ENCODE peak calls at places on chromosomes 2 and 18, in ten cellular contexts. X, R, Q, M, V, L, J, N, A and O are unnamed samples.

GRCh38 chr18:31101148-31102019 is 837 bp downstream of the DSC2 start:
- DNase-seq in J (no peak), Q (peak; percentile 67), R (no peak), N (peak; percentile 93), A (peak; percentile 48), V (peak; percentile 89), L (peak; percentile 10), M (no peak), X (peak; percentile 78), O (no peak)

GRCh38 chr18:69658137-69658536 is 257.4 kb downstream of the DOK6 start:
- DNase-seq in Q (no peak), A (no peak), L (no peak), J (peak; percentile 32), V (no peak), M (no peak), X (no peak), R (no peak), N (no peak), O (no peak)

GRCh38 chr2:173451137-173451536 is 96.5 kb downstream of the CDCA7 start:
- DNase-seq in N (no peak), X (no peak), V (no peak), L (no peak), R (peak; percentile 26), M (no peak), J (no peak), A (no peak), Q (no peak), O (no peak)

GRCh38 chr2:238462782-238463396 is 36.2 kb downstream of the ASB1 start:
- DNase-seq in M (no peak), N (no peak), J (peak; percentile 65), R (no peak), V (no peak), A (no peak), Q (peak; percentile 35), L (peak; percentile 22), X (peak; percentile 3), O (peak; percentile 42)

GRCh38 chr2:209556354-209556961 is 132.6 kb downstream of the MAP2 start:
- DNase-seq in X (peak; percentile 37), J (peak; percentile 64), M (no peak), N (no peak), A (no peak), L (peak; percentile 8), R (no peak), Q (peak; percentile 12), V (no peak), O (no peak)

GRCh38 chr2:169360984-169361705 is 1.2 kb downstream of the LRP2 start:
- DNase-seq in X (peak; percentile 29), V (no peak), Q (peak; percentile 22), J (peak; percentile 2), R (no peak), A (peak; percentile 63), N (no peak), M (no peak), L (no peak), O (no peak)

GRCh38 chr18:74203811-74204210 is 55.5 kb downstream of the TIMM21 start:
- DNase-seq in V (no peak), Q (no peak), A (no peak), J (no peak), L (no peak), R (no peak), N (no peak), M (no peak), X (no peak), O (no peak)

GRCh38 chr2:224584111-224584764 is 925 bp downstream of the CUL3 start:
- DNase-seq in J (peak; percentile 72), M (no peak), A (peak; percentile 17), N (peak; percentile 57), Q (peak; percentile 6), V (no peak), L (peak; percentile 10), X (peak; percentile 59), R (no peak), O (peak; percentile 8)

GRCh38 chr18:79071037-79071960 is 2.1 kb downstream of the ATP9B start:
- DNase-seq in N (no peak), Q (no peak), J (no peak), V (no peak), M (no peak), A (no peak), R (no peak), L (no peak), X (no peak), O (no peak)

GRCh38 chr2:86352932-86353345 is 15.5 kb upstream of the REEP1 start:
- DNase-seq in L (no peak), A (no peak), N (no peak), X (no peak), V (no peak), R (no peak), M (no peak), J (no peak), Q (no peak), O (no peak)

GRCh38 chr2:207256476-207257207 is 90.9 kb upstream of the KLF7 start:
- DNase-seq in J (peak; percentile 65), R (no peak), N (no peak), L (no peak), Q (no peak), X (no peak), A (no peak), M (no peak), V (no peak), O (no peak)

GRCh38 chr2:111116843-111117665 is 3.7 kb upstream of the BCL2L11 start:
- DNase-seq in Q (peak; percentile 88), L (peak; percentile 87), A (peak; percentile 63), J (peak; percentile 81), N (peak; percentile 88), R (peak; percentile 49), V (peak; percentile 93), M (peak; percentile 44), X (peak; percentile 80), O (peak; percentile 63)

GRCh38 chr2:111118455-111119003 is 2.2 kb upstream of the BCL2L11 start:
- DNase-seq in V (peak; percentile 79), A (peak; percentile 17), R (no peak), N (peak; percentile 72), Q (no peak), M (no peak), X (no peak), L (no peak), J (no peak), O (no peak)

GRCh38 chr2:111119004-111119846 is 1.5 kb upstream of the BCL2L11 start:
- DNase-seq in L (no peak), V (peak; percentile 78), N (peak; percentile 67), A (peak; percentile 23), R (no peak), X (peak; percentile 16), Q (peak; percentile 10), M (no peak), J (peak; percentile 24), O (peak; percentile 35)

GRCh38 chr2:111116016-111116746 is 4.5 kb upstream of the BCL2L11 start:
- DNase-seq in J (no peak), X (no peak), A (no peak), V (no peak), R (no peak), N (no peak), L (no peak), Q (no peak), M (no peak), O (no peak)

DNA sequence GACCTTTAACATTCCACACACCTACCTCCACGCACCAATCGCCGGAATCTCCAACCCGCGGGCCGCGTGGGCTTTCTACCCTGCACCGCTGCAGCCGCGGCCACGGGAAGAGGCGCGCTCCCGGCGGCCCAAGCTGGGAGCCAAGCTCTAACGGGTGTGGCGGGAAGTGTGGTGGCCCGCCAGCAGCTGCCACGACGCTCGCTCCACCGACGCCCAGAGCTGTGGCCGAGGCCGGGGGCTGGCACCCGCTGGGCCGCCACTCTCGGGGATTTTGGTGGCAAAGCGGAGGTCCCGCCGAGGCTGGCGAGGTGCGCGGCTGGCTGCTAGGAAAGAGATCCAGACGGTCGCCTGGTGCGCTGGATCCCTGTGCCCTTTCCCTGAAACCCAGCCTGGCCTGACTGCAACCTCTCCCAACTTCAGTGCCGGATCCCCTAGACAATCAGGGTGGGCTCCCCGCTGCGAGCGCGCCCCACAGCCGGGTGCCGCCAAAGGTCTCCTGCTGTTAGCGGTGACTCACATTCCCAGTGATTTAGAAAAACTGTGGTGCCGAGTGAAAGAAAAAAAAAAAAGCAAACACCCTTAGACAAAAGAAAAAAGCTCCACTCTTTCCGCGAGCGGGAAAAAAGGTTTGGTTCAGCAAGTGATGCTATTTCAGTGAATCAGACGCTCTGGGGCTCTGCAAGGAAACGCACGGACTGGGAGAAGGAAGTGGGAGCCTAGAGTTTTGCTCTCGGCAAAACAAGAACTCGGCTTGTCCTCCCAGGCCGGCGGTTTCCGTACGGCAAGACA is 2.9 kb upstream of the BCL2L11 start:
- DNase-seq in M (no peak), V (peak; percentile 77), L (peak; percentile 35), Q (peak; percentile 22), N (peak; percentile 77), A (peak; percentile 27), R (no peak), J (peak; percentile 74), X (peak; percentile 38), O (peak; percentile 28)
- H3K4me3 ChIP-seq in M (peak overlapping the region; percentile 74), V (peak overlapping the region; percentile 55), L (peak overlapping the region; percentile 50), Q (peak overlapping the region; percentile 38), N (peak overlapping the region; percentile 32), A (peak overlapping the region; percentile 70), R (peak overlapping the region; percentile 91), J (peak overlapping the region; percentile 72), X (peak overlapping the region; percentile 56), O (peak overlapping the region; percentile 48)

DNA sequence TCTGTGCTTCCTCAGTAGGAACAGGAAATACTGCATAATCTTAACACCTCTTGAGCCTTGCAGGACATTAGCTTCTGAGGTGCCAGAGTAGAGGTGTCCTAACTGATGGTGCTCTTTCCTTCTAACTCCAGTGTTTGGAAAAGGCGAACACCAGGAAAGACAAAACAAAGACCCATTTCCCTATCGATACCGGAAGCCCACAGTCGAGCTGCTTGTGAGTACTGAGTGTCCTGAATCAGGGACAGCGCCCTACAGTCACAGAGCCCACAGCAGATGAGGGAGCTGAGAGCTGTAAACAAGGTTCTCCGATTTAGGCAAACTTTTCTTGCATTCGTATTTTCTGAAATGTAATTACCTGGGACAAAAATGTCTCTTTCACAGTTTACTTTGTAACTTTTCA is 50.7 kb downstream of the SLC14A2 start:
- DNase-seq in Q (no peak), A (no peak), N (no peak), R (no peak), J (no peak), M (no peak), V (no peak), L (no peak), X (peak; percentile 34), O (peak; percentile 7)
- H3K4me1 ChIP-seq in Q (no peaks in the 10 kb centered on the region), A (no peaks in the 10 kb centered on the region), N (peaks cover 4% of the 10 kb centered on the region), R (peaks cover 59% of the 10 kb centered on the region), J (peaks cover 34% of the 10 kb centered on the region), M (peaks cover 34% of the 10 kb centered on the region), V (peaks cover 5% of the 10 kb centered on the region), L (no peaks in the 10 kb centered on the region), X (peaks cover 16% of the 10 kb centered on the region), O (peaks cover 64% of the 10 kb centered on the region)

DNA sequence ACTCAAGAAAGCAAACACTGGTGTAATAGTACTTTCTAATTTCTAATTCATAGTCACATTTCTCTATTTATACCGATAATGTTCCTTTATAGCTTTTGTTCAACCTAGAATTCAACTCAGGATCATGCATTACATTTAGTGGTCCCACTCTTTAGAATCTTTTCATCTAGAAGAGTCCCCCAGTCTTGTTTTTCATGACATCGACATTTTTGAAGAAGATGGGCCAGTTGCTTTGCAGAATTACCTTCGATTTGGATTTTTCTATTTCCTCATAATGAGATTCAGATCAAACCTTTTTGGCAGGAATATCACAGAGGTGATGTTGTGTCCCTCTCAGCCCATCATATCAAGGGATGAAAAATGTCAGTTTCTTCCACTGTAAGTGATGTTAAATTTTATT is 35.3 kb downstream of the KIAA2012 start:
- DNase-seq in M (no peak), A (no peak), V (no peak), L (no peak), Q (no peak), X (no peak), R (no peak), N (no peak), J (no peak), O (no peak)
- H3K4me3 ChIP-seq in M (no peak overlapping the region), A (no peak overlapping the region), V (no peak overlapping the region), L (no peak overlapping the region), Q (no peak overlapping the region), X (no peak overlapping the region), R (no peak overlapping the region), N (no peak overlapping the region), J (no peak overlapping the region), O (no peak overlapping the region)

GRCh38 chr2:27952070-27952469 is 61.5 kb downstream of the BABAM2 start:
- DNase-seq in X (no peak), Q (no peak), J (no peak), N (no peak), L (no peak), R (no peak), V (no peak), M (no peak), A (no peak), O (no peak)
- H3K4me1 ChIP-seq in X (no peaks in the 10 kb centered on the region), Q (peaks cover 15% of the 10 kb centered on the region), J (peaks cover 43% of the 10 kb centered on the region), N (peaks cover 5% of the 10 kb centered on the region), L (peaks cover 50% of the 10 kb centered on the region), R (peaks cover 18% of the 10 kb centered on the region), V (peaks cover 18% of the 10 kb centered on the region), M (peaks cover 15% of the 10 kb centered on the region), A (peaks cover 2% of the 10 kb centered on the region), O (peaks cover 36% of the 10 kb centered on the region)